ENCODE peak calls at places on chromosomes 16 and 17, in nine cellular contexts. N, A, H, X, D, V, U, K and O are unnamed samples.

GRCh38 chr16:87356491-87356853 is 27.1 kb downstream of the FBXO31 start:
- DNase-seq in N (no peak), A (no peak), H (no peak), X (no peak), D (no peak), V (no peak), U (no peak), K (no peak), O (no peak)

GRCh38 chr16:68981971-68982370 is 123.5 kb upstream of the HAS3 start:
- DNase-seq in N (no peak), A (no peak), H (no peak), X (no peak), D (no peak), V (no peak), U (no peak), K (no peak), O (no peak)

GRCh38 chr17:71709271-71709670 is 411.5 kb upstream of the SOX9 start:
- DNase-seq in N (no peak), A (no peak), H (no peak), X (no peak), D (no peak), V (no peak), U (no peak), K (no peak), O (no peak)

GRCh38 chr17:74298690-74299617 is 24.9 kb downstream of the DNAI2 start:
- DNase-seq in N (no peak), A (no peak), H (no peak), X (no peak), D (no peak), V (no peak), U (no peak), K (no peak), O (no peak)

GRCh38 chr16:23466162-23466885 is 13.3 kb upstream of the COG7 start:
- DNase-seq in N (no peak), A (no peak), H (peak), X (peak), D (no peak), V (no peak), U (peak), K (no peak), O (no peak)

GRCh38 chr17:2400474-2400866 is 390 bp downstream of the MNT start:
- DNase-seq in N (no peak), A (peak), H (peak), X (peak), D (peak), V (peak), U (peak), K (no peak), O (no peak)

GRCh38 chr16:48613061-48613957 is 3.3 kb upstream of the N4BP1 start:
- DNase-seq in N (no peak), A (no peak), H (peak), X (peak), D (peak), V (no peak), U (no peak), K (no peak), O (no peak)

GRCh38 chr17:265726-266125 is 84.3 kb upstream of the DOC2B start:
- DNase-seq in N (no peak), A (no peak), H (no peak), X (no peak), D (no peak), V (no peak), U (no peak), K (no peak), O (no peak)

GRCh38 chr16:13453938-13454553 is 465.9 kb upstream of the ERCC4 start:
- DNase-seq in N (no peak), A (peak), H (peak), X (no peak), D (peak), V (peak), U (peak), K (no peak), O (peak)

GRCh38 chr16:29757950-29758466 is 12.2 kb upstream of the C16orf54 start:
- DNase-seq in N (no peak), A (no peak), H (peak), X (peak), D (no peak), V (no peak), U (no peak), K (no peak), O (no peak)

GRCh38 chr17:76534831-76535732 is 2.4 kb downstream of the CYGB start:
- DNase-seq in N (no peak), A (peak), H (no peak), X (peak), D (no peak), V (no peak), U (no peak), K (no peak), O (no peak)

GRCh38 chr16:47392114-47392513 is 68.7 kb downstream of the ITFG1 start:
- DNase-seq in N (no peak), A (peak), H (peak), X (no peak), D (peak), V (no peak), U (no peak), K (no peak), O (no peak)

GRCh38 chr17:45989759-45990158 is 9.3 kb upstream of the STH start:
- DNase-seq in N (no peak), A (no peak), H (no peak), X (no peak), D (no peak), V (no peak), U (no peak), K (no peak), O (no peak)

GRCh38 chr16:1639282-1639681 is 27.1 kb downstream of the CRAMP1 start:
- DNase-seq in N (no peak), A (no peak), H (no peak), X (peak), D (no peak), V (no peak), U (no peak), K (no peak), O (no peak)

GRCh38 chr17:60804831-60805230 is 127.2 kb downstream of the BCAS3 start:
- DNase-seq in N (no peak), A (no peak), H (no peak), X (no peak), D (no peak), V (no peak), U (no peak), K (no peak), O (no peak)

GRCh38 chr17:35609831-35610230 is 22.7 kb downstream of the AP2B1 start:
- DNase-seq in N (no peak), A (no peak), H (no peak), X (no peak), D (no peak), V (no peak), U (no peak), K (no peak), O (no peak)

GRCh38 chr17:19755821-19756510 is 7.9 kb upstream of the ALDH3A1 start:
- DNase-seq in N (no peak), A (no peak), H (no peak), X (no peak), D (no peak), V (no peak), U (no peak), K (no peak), O (no peak)

GRCh38 chr16:30697264-30698138 is 1.5 kb upstream of the SRCAP start:
- DNase-seq in N (no peak), A (no peak), H (no peak), X (peak), D (no peak), V (no peak), U (no peak), K (peak), O (peak)

GRCh38 chr17:69335018-69335417 is 8.1 kb upstream of the ABCA5 start:
- DNase-seq in N (no peak), A (no peak), H (peak), X (no peak), D (peak), V (no peak), U (peak), K (no peak), O (peak)

GRCh38 chr17:39927928-39928867 is 666 bp downstream of the LRRC3C start:
- DNase-seq in N (no peak), A (peak), H (peak), X (peak), D (no peak), V (no peak), U (no peak), K (no peak), O (no peak)

GRCh38 chr16:61530697-61531096 is 505.5 kb downstream of the CDH8 start:
- DNase-seq in N (no peak), A (no peak), H (no peak), X (no peak), D (no peak), V (no peak), U (no peak), K (no peak), O (no peak)

GRCh38 chr17:56441331-56441730 is 152.2 kb upstream of the NOG start:
- DNase-seq in N (no peak), A (no peak), H (peak), X (peak), D (no peak), V (no peak), U (no peak), K (no peak), O (no peak)

GRCh38 chr17:63275968-63276349 is 170.1 kb downstream of the CYB561 start:
- DNase-seq in N (no peak), A (no peak), H (no peak), X (no peak), D (no peak), V (no peak), U (peak), K (no peak), O (no peak)

GRCh38 chr17:40109471-40109824 is 9.1 kb upstream of the NR1D1 start:
- DNase-seq in N (no peak), A (no peak), H (no peak), X (no peak), D (peak), V (no peak), U (no peak), K (no peak), O (no peak)

GRCh38 chr17:33291248-33292183 is 1.6 kb downstream of the ASIC2 start:
- DNase-seq in N (no peak), A (no peak), H (peak), X (no peak), D (peak), V (no peak), U (no peak), K (no peak), O (no peak)

GRCh38 chr16:83356266-83356665 is 451.5 kb upstream of the HSBP1 start:
- DNase-seq in N (no peak), A (peak), H (peak), X (peak), D (peak), V (peak), U (peak), K (no peak), O (peak)

GRCh38 chr17:31549121-31549524 is 157.6 kb downstream of the RAB11FIP4 start:
- DNase-seq in N (peak), A (no peak), H (no peak), X (no peak), D (peak), V (no peak), U (no peak), K (no peak), O (no peak)

GRCh38 chr17:47223007-47223406 is 13.9 kb downstream of the MYL4 start:
- DNase-seq in N (no peak), A (no peak), H (peak), X (no peak), D (no peak), V (no peak), U (no peak), K (no peak), O (no peak)